ENCODE peak calls at places on chromosomes 2 and 18, in five cellular contexts. A is neural progenitor cell, S is left ventricle myocardium inferior, E is RWPE1, N is foreskin keratinocyte. V is an unnamed sample.

GRCh38 chr2:238864207-238865014 is 16.5 kb downstream of the TWIST2 start:
- DNase-seq in A (peak), S (peak), E (peak), N (peak), V (peak)

GRCh38 chr2:237913193-237913917 is 53.5 kb upstream of the UBE2F start:
- DNase-seq in A (no peak), S (no peak), E (no peak), N (no peak), V (no peak)

GRCh38 chr2:28424799-28425492 is 32.3 kb downstream of the FOSL2 start:
- DNase-seq in A (no peak), S (no peak), E (no peak), N (no peak), V (no peak)

GRCh38 chr2:187358531-187358930 is 89.5 kb downstream of the CALCRL start:
- DNase-seq in A (peak), S (no peak), E (no peak), N (no peak), V (no peak)

GRCh38 chr2:23649819-23650218 is 264.8 kb downstream of the KLHL29 start:
- DNase-seq in A (no peak), S (no peak), E (no peak), N (no peak), V (no peak)

GRCh38 chr2:64485302-64485701 is 31.3 kb downstream of the LGALSL start:
- DNase-seq in A (no peak), S (no peak), E (no peak), N (peak), V (no peak)

GRCh38 chr2:162146906-162147305 is 5.1 kb downstream of the GCG start:
- DNase-seq in A (no peak), S (no peak), E (no peak), N (no peak), V (no peak)

GRCh38 chr2:5932556-5933469 is 240.6 kb downstream of the SOX11 start:
- DNase-seq in A (no peak), S (peak), E (no peak), N (no peak), V (peak)

GRCh38 chr2:27083410-27084296 is 2.9 kb upstream of the KHK start:
- DNase-seq in A (no peak), S (no peak), E (peak), N (peak), V (no peak)

GRCh38 chr2:216473187-216473586 is 25.5 kb upstream of the RPL37A start:
- DNase-seq in A (no peak), S (no peak), E (no peak), N (no peak), V (no peak)

GRCh38 chr2:10042301-10043161 is 819 bp upstream of the KLF11 start:
- DNase-seq in A (peak), S (peak), E (no peak), N (no peak), V (peak)

GRCh38 chr2:61423714-61424113 is 47.2 kb downstream of the USP34 start:
- DNase-seq in A (no peak), S (no peak), E (no peak), N (peak), V (no peak)

GRCh38 chr18:27045342-27045741 is 139.8 kb downstream of the CHST9 start:
- DNase-seq in A (no peak), S (no peak), E (no peak), N (no peak), V (no peak)

GRCh38 chr2:178747767-178748166 is 59.5 kb downstream of the TTN start:
- DNase-seq in A (no peak), S (no peak), E (no peak), N (peak), V (no peak)

GRCh38 chr18:68436485-68436884 is 278.4 kb downstream of the TMX3 start:
- DNase-seq in A (no peak), S (no peak), E (peak), N (no peak), V (no peak)

GRCh38 chr2:169105433-169105832 is 36.1 kb downstream of the DHRS9 start:
- DNase-seq in A (no peak), S (no peak), E (no peak), N (no peak), V (no peak)

GRCh38 chr2:178298785-178299212 is 104.5 kb downstream of the OSBPL6 start:
- DNase-seq in A (no peak), S (no peak), E (peak), N (peak), V (no peak)

GRCh38 chr2:69549421-69549820 is 94.1 kb downstream of the AAK1 start:
- DNase-seq in A (no peak), S (no peak), E (peak), N (peak), V (no peak)

GRCh38 chr2:54053830-54054229 is 61.6 kb upstream of the ACYP2 start:
- DNase-seq in A (no peak), S (no peak), E (no peak), N (no peak), V (no peak)
- H3K27ac ChIP-seq in A (no peak), S (no peak), E (no peak), N (no peak), V (no peak)

GRCh38 chr2:199488772-199489400 is 31.1 kb upstream of the SATB2 start:
- DNase-seq in A (peak), S (no peak), E (peak), N (no peak), V (peak)
- H3K27ac ChIP-seq in A (no peak), S (no peak), E (no peak), N (no peak), V (no peak)

GRCh38 chr2:11824901-11825592 is 78.6 kb downstream of the LPIN1 start:
- DNase-seq in A (no peak), S (no peak), E (peak), N (peak), V (no peak)
- H3K27ac ChIP-seq in A (no peak), S (no peak), E (peak), N (no peak), V (no peak)

DNA sequence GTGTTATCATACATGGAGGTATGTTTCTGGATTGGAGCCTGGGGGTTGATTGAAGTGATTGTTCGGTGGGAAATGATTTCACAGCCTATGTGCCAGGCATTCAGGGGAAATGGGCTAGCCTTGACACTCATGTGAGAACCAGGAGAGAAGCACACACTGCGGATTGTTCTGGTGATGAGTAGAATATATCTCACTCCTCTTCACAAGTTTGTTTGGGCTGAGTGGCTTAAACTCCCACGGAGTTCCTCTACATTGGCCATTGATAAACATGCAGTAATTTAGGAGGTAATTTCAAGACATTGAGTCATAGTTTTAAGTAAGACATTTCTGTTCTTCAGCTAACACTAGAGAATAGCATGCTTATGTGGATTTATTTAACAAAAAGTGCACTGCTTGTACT is 498.9 kb upstream of the NETO1 start:
- DNase-seq in A (no peak), S (no peak), E (no peak), N (no peak), V (no peak)
- H3K27ac ChIP-seq in A (no peak), S (no peak), E (no peak), N (no peak), V (no peak)

GRCh38 chr2:55966431-55967118 is 43.0 kb upstream of the EFEMP1 start:
- DNase-seq in A (no peak), S (peak), E (no peak), N (no peak), V (peak)

GRCh38 chr2:55962910-55963309 is 39.3 kb upstream of the EFEMP1 start:
- DNase-seq in A (no peak), S (no peak), E (no peak), N (no peak), V (no peak)

GRCh38 chr2:55968931-55969330 is 45.3 kb upstream of the EFEMP1 start:
- DNase-seq in A (no peak), S (no peak), E (no peak), N (no peak), V (no peak)

GRCh38 chr2:55965966-55966365 is 42.4 kb upstream of the EFEMP1 start:
- DNase-seq in A (no peak), S (no peak), E (no peak), N (no peak), V (no peak)

GRCh38 chr2:55965276-55965675 is 41.7 kb upstream of the EFEMP1 start:
- DNase-seq in A (no peak), S (no peak), E (no peak), N (no peak), V (no peak)
- H3K27ac ChIP-seq in A (no peak), S (no peak), E (no peak), N (no peak), V (no peak)